ENCODE peak calls at places on chromosomes 12 and 14, in four cellular contexts. W is stimulated activated CD4-positive, alpha-beta T cell treated with anti-CD3 and anti-CD28 coated beads, TNF-alpha, amount 100 ng/mL, for 48 hours; S is CD8-positive, alpha-beta T cell; A is stimulated activated naive CD4-positive, alpha-beta T cell. N is an unnamed sample.

GRCh38 chr14:68668028-68668427 is 124.8 kb downstream of the ZFP36L1 start:
- DNase-seq in W (no peak), S (no peak), A (no peak), N (no peak)

GRCh38 chr12:56071648-56072047 is 8.3 kb upstream of the ERBB3 start:
- DNase-seq in W (no peak), A (no peak), S (no peak), N (no peak)

GRCh38 chr14:99560946-99561683 is 42.9 kb downstream of the CCDC85C start:
- DNase-seq in S (no peak), A (no peak), W (no peak), N (no peak)

GRCh38 chr12:105765053-105766019 is 373.4 kb downstream of the NUAK1 start:
- DNase-seq in S (no peak), W (no peak), A (no peak), N (no peak)

GRCh38 chr12:125247477-125247876 is 182.2 kb downstream of the AACS start:
- DNase-seq in S (no peak), W (no peak), A (no peak), N (no peak)

GRCh38 chr14:21802441-21802840 is 128.8 kb upstream of the OR4E1 start:
- DNase-seq in W (no peak), S (no peak), A (no peak), N (no peak)

GRCh38 chr14:103382375-103382774 is 2.8 kb upstream of the MARK3 start:
- DNase-seq in S (no peak), W (no peak), A (no peak), N (no peak)

GRCh38 chr12:47965581-47965980 is 2.2 kb downstream of the TMEM106C start:
- DNase-seq in W (no peak), S (no peak), A (no peak), N (no peak)

GRCh38 chr12:117130806-117131205 is 31.6 kb upstream of the TESC start:
- DNase-seq in A (no peak), S (no peak), W (no peak), N (no peak)

GRCh38 chr12:103799504-103800251 is 41.4 kb downstream of the NT5DC3 start:
- DNase-seq in A (no peak), W (no peak), S (no peak), N (no peak)

GRCh38 chr12:122917508-122918227 is 21.7 kb upstream of the VPS37B start:
- DNase-seq in W (no peak), S (no peak), A (no peak), N (no peak)

GRCh38 chr14:28754209-28754985 is 12.2 kb upstream of the FOXG1 start:
- DNase-seq in W (no peak), S (no peak), A (no peak), N (no peak)

GRCh38 chr14:34911209-34912150 is 36.3 kb upstream of the BAZ1A start:
- DNase-seq in W (no peak), S (no peak), A (no peak), N (no peak)

GRCh38 chr12:18467636-18468520 is 206.6 kb downstream of the PIK3C2G start:
- DNase-seq in W (no peak), S (no peak), A (no peak), N (no peak)

GRCh38 chr14:57692671-57693070 is 173.2 kb downstream of the SLC35F4 start:
- DNase-seq in W (no peak), S (no peak), A (no peak), N (no peak)

N was measured in central memory CD4-positive, alpha-beta T cell.